ENCODE peak calls at places on chromosomes 11 and 22, in nine cellular contexts. K is GM04503, M is Calu3, Q is A673, L is COR-L47, D is spleen, A is Caki2, F is A172, G is PC-9. S is an unnamed sample.

GRCh38 chr11:87022254-87022653 is 15.5 kb upstream of the TMEM135 start:
- DNase-seq in M (no peak), Q (no peak), K (no peak), G (no peak), D (no peak), F (no peak), L (no peak), A (no peak), S (no peak)

GRCh38 chr11:87895021-87895420 is 280.2 kb downstream of the RAB38 start:
- DNase-seq in K (no peak), M (no peak), Q (no peak), F (no peak), D (no peak), G (no peak), L (no peak), A (no peak), S (no peak)

GRCh38 chr11:126573325-126574076 is 218.0 kb downstream of the ST3GAL4 start:
- DNase-seq in K (no peak), G (no peak), L (peak), M (no peak), F (no peak), D (no peak), Q (peak), A (no peak), S (no peak)

GRCh38 chr22:35540600-35541253 is at the start of gene RASD2:
- DNase-seq in L (peak), Q (peak), D (no peak), F (peak), G (peak), A (peak), K (no peak), M (peak), S (no peak)

GRCh38 chr11:1731451-1732059 is 18.8 kb downstream of the IFITM10 start:
- DNase-seq in L (no peak), D (no peak), A (no peak), G (no peak), F (no peak), Q (no peak), M (no peak), K (no peak), S (no peak)

GRCh38 chr11:35343033-35343598 is 76.2 kb downstream of the SLC1A2 start:
- DNase-seq in A (no peak), L (no peak), G (no peak), K (no peak), M (no peak), Q (no peak), D (no peak), F (no peak), S (no peak)

GRCh38 chr11:47797633-47798032 is 30.5 kb upstream of the FNBP4 start:
- DNase-seq in F (peak), A (peak), D (no peak), L (no peak), M (no peak), K (peak), G (no peak), Q (peak), S (peak)

GRCh38 chr11:74091549-74091948 is 79.3 kb downstream of the C2CD3 start:
- DNase-seq in G (no peak), Q (no peak), A (no peak), L (no peak), D (no peak), F (no peak), M (no peak), K (no peak), S (no peak)

GRCh38 chr11:26720003-26720402 is 1.9 kb downstream of the SLC5A12 start:
- DNase-seq in F (no peak), D (no peak), K (no peak), M (no peak), Q (no peak), G (no peak), L (no peak), A (no peak), S (no peak)

GRCh38 chr11:2690596-2691354 is 9.0 kb downstream of the KCNQ1OT1 start:
- DNase-seq in K (no peak), M (no peak), F (no peak), D (peak), L (no peak), A (no peak), G (no peak), Q (no peak), S (no peak)

GRCh38 chr11:2721163-2721935 is 21.6 kb upstream of the KCNQ1OT1 start:
- DNase-seq in K (no peak), D (no peak), G (no peak), L (no peak), A (no peak), Q (peak), F (no peak), M (no peak), S (no peak)

GRCh38 chr22:33806191-33806590 is 114.1 kb downstream of the LARGE1 start:
- DNase-seq in Q (no peak), A (no peak), D (no peak), L (no peak), F (no peak), G (no peak), M (no peak), K (no peak), S (no peak)

GRCh38 chr11:77547863-77548551 is 41.7 kb upstream of the AQP11 start:
- DNase-seq in K (peak), L (peak), Q (peak), G (peak), F (peak), A (peak), M (peak), D (no peak), S (peak)

GRCh38 chr11:124482362-124483147 is 37.1 kb upstream of the OR8B8 start:
- DNase-seq in A (no peak), L (no peak), M (no peak), F (no peak), D (peak), Q (peak), K (no peak), G (no peak), S (no peak)

GRCh38 chr11:416757-417621 is 2.2 kb upstream of the SIGIRR start:
- DNase-seq in F (no peak), G (peak), D (peak), M (peak), A (no peak), L (peak), K (no peak), Q (no peak), S (no peak)

GRCh38 chr11:34977039-34977906 is 60.9 kb downstream of the PDHX start:
- DNase-seq in A (no peak), D (no peak), L (no peak), Q (peak), K (peak), F (peak), G (peak), M (no peak), S (no peak)

GRCh38 chr11:40306938-40307548 is 1152.4 kb downstream of the LRRC4C start:
- DNase-seq in L (no peak), Q (peak), K (peak), A (peak), M (no peak), D (no peak), F (peak), G (no peak), S (no peak)

GRCh38 chr11:94141511-94142307 is 13.1 kb downstream of the PANX1 start:
- DNase-seq in G (no peak), K (no peak), Q (no peak), L (no peak), D (no peak), M (no peak), F (no peak), A (no peak), S (no peak)

GRCh38 chr11:130480721-130481140 is 32.3 kb downstream of the ADAMTS15 start:
- DNase-seq in F (no peak), K (no peak), D (no peak), M (no peak), G (no peak), L (no peak), A (no peak), Q (peak), S (no peak)

GRCh38 chr11:7597620-7598019 is 75.7 kb downstream of the CYB5R2 start:
- DNase-seq in Q (no peak), K (no peak), L (no peak), F (no peak), M (peak), A (no peak), D (no peak), G (peak), S (no peak)

GRCh38 chr22:46119729-46120419 is 30.5 kb upstream of the PPARA start:
- DNase-seq in D (no peak), M (no peak), Q (no peak), L (no peak), G (no peak), K (no peak), A (no peak), F (no peak), S (no peak)

GRCh38 chr22:20436309-20437252 is 1.0 kb downstream of the SCARF2 start:
- DNase-seq in F (no peak), D (peak), K (no peak), M (no peak), G (no peak), A (no peak), L (no peak), Q (peak), S (no peak)